ENCODE peak calls at places on chromosomes 1 and 21, in four cellular contexts. R is K562, Q is Panc1, O is HepG2. D is an unnamed sample.
A peak's percentile ranks its signal among the peaks of the same experiment; 100 is the strongest.

GRCh38 chr1:86016076-86016746 is 140.4 kb downstream of the COL24A1 start:
- DNase-seq in R (no peak), Q (no peak), O (no peak), D (no peak)

GRCh38 chr1:4762146-4762545 is 107.7 kb downstream of the AJAP1 start:
- DNase-seq in R (no peak), Q (no peak), O (no peak), D (no peak)

GRCh38 chr1:183635606-183636333 is at the start of gene ARPC5:
- DNase-seq in R (peak; percentile 97), Q (peak; percentile 89), O (peak; percentile 90), D (peak; percentile 92)

GRCh38 chr21:23936224-23936623 is 1671.1 kb downstream of the MRPL39 start:
- DNase-seq in R (peak; percentile 11), Q (no peak), O (no peak), D (no peak)

GRCh38 chr1:195075973-195076372 is 1532.3 kb downstream of the KCNT2 start:
- DNase-seq in R (no peak), Q (no peak), O (no peak), D (no peak)

GRCh38 chr1:54545916-54546635 is 2.0 kb upstream of the ACOT11 start:
- DNase-seq in R (no peak), Q (no peak), O (no peak), D (no peak)

GRCh38 chr1:227903614-227904501 is 43.9 kb downstream of the WNT9A start:
- DNase-seq in R (no peak), Q (no peak), O (no peak), D (no peak)

GRCh38 chr1:171645553-171646336 is 6.7 kb downstream of the MYOC start:
- DNase-seq in R (no peak), Q (no peak), O (no peak), D (no peak)

GRCh38 chr1:167503626-167504458 is 14.5 kb downstream of the CD247 start:
- DNase-seq in R (no peak), Q (no peak), O (no peak), D (no peak)

GRCh38 chr1:97123717-97124446 is 402.3 kb downstream of the PTBP2 start:
- DNase-seq in R (no peak), Q (no peak), O (no peak), D (no peak)

GRCh38 chr1:192604979-192605620 is 29.5 kb downstream of the RGS1 start:
- DNase-seq in R (no peak), Q (no peak), O (no peak), D (no peak)

GRCh38 chr1:16967095-16967567 is 13.3 kb downstream of the MFAP2 start:
- DNase-seq in R (no peak), Q (no peak), O (no peak), D (no peak)

GRCh38 chr1:150968491-150968890 is 6.1 kb downstream of the CERS2 start:
- DNase-seq in R (no peak), Q (no peak), O (no peak), D (no peak)

GRCh38 chr1:17675681-17676243 is 79.4 kb upstream of the ACTL8 start:
- DNase-seq in R (no peak), Q (no peak), O (no peak), D (no peak)

GRCh38 chr1:38308780-38309179 is 262.2 kb upstream of the POU3F1 start:
- DNase-seq in R (no peak), Q (no peak), O (peak; percentile 13), D (no peak)

GRCh38 chr1:32374193-32374592 is 11.9 kb downstream of the TSSK3 start:
- DNase-seq in R (no peak), Q (no peak), O (no peak), D (no peak)

GRCh38 chr1:2303016-2303775 is 75.1 kb downstream of the SKI start:
- DNase-seq in R (no peak), Q (no peak), O (no peak), D (no peak)

GRCh38 chr1:62823556-62823955 is 39.6 kb downstream of the ATG4C start:
- DNase-seq in R (no peak), Q (no peak), O (no peak), D (no peak)

GRCh38 chr1:81414417-81415087 is 386.2 kb upstream of the ADGRL2 start:
- DNase-seq in R (peak; percentile 10), Q (peak; percentile 24), O (no peak), D (peak; percentile 8)

GRCh38 chr1:98704474-98704873 is 43.0 kb downstream of the SNX7 start:
- DNase-seq in R (no peak), Q (no peak), O (no peak), D (no peak)

GRCh38 chr1:182680901-182681300 is 3.5 kb downstream of the RGS8 start:
- DNase-seq in R (no peak), Q (peak; percentile 22), O (no peak), D (no peak)

GRCh38 chr1:110390096-110390495 is 730 bp downstream of the SLC16A4 start:
- DNase-seq in R (peak; percentile 49), Q (no peak), O (no peak), D (no peak)

GRCh38 chr1:167482184-167482583 is 36.1 kb downstream of the CD247 start:
- DNase-seq in R (no peak), Q (no peak), O (no peak), D (no peak)

GRCh38 chr1:32266926-32267645 is 16.0 kb downstream of the LCK start:
- DNase-seq in R (no peak), Q (no peak), O (peak; percentile 39), D (no peak)

GRCh38 chr1:46342084-46342656 is 1.6 kb downstream of the NSUN4 start:
- DNase-seq in R (peak; percentile 35), Q (no peak), O (no peak), D (no peak)

GRCh38 chr21:21921410-21922232 is 923.4 kb downstream of the NCAM2 start:
- DNase-seq in R (peak; percentile 13), Q (no peak), O (no peak), D (no peak)

GRCh38 chr1:932776-933602 is 9.3 kb downstream of the SAMD11 start:
- DNase-seq in R (no peak), Q (no peak), O (no peak), D (no peak)

GRCh38 chr1:3630161-3630611 is 5.4 kb downstream of the TPRG1L start:
- DNase-seq in R (no peak), Q (no peak), O (no peak), D (no peak)

GRCh38 chr1:157004771-157005170 is 40.8 kb downstream of the ARHGEF11 start:
- DNase-seq in R (no peak), Q (no peak), O (no peak), D (no peak)

GRCh38 chr1:95829581-95829980 is 595.6 kb downstream of the RWDD3 start:
- DNase-seq in R (no peak), Q (no peak), O (no peak), D (no peak)

GRCh38 chr1:53306168-53306567 is 21.7 kb downstream of the LRP8 start:
- DNase-seq in R (no peak), Q (no peak), O (no peak), D (no peak)

GRCh38 chr1:11302366-11302765 is 29.4 kb downstream of the UBIAD1 start:
- DNase-seq in R (no peak), Q (no peak), O (no peak), D (no peak)

GRCh38 chr1:24825174-24825573 is 79.9 kb downstream of the CLIC4 start:
- DNase-seq in R (no peak), Q (no peak), O (peak; percentile 32), D (no peak)

GRCh38 chr1:29824025-29824424 is 587.7 kb downstream of the PTPRU start:
- DNase-seq in R (no peak), Q (no peak), O (no peak), D (no peak)

GRCh38 chr1:9841460-9841859 is 17.7 kb upstream of the CLSTN1 start:
- DNase-seq in R (no peak), Q (no peak), O (no peak), D (no peak)

GRCh38 chr1:184461321-184461720 is 74.5 kb downstream of the C1orf21 start:
- DNase-seq in R (no peak), Q (no peak), O (no peak), D (no peak)

GRCh38 chr1:69739181-69739580 is 171.5 kb downstream of the LRRC7 start:
- DNase-seq in R (no peak), Q (no peak), O (no peak), D (no peak)

DNA sequence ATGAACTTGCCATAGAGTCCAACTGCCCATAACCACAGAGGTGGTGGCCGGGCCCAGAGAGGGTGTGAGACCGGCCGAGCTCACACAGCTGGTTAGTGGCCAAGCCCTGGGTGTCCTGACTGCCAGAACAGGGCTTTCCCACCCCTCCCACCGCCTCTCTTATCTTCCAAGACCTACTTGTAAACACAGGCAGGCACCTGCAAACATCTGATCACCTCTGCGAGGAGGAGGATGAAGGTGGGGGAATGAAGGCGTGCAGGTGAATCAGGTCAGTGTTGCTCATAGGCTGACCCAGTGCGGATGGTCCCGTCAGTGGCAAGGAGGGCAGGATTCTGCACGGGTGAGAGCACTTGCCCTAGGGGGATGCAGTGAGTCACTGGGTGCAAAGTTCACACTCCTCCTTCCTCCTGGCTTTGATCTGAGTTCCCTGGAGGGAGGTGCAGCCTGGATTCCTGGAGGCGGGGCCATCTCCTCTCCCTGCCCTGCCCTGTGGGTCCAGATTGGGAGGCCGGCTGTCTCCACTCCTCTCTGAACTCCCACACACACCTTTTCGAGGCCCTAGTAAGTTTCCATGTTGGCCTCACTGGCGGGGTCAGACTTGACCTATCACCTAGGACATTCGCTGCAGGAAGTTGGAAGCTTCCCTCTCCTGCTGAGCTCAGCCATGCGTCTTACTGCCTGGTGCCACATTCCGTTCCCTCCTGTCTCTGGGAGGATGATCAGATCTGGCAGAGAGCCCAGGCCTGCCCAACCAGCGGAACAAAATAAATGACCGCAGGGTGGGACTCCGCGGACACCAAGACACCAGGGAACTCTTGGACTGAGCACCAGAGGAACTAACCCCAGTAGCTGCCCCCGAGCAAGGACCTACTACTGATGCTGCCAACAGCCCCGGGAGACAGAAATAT is 7.3 kb downstream of the UQCRHL start:
- DNase-seq in R (peak; percentile 87), Q (peak; percentile 90), O (peak; percentile 98), D (peak; percentile 85)
- H3K4me1 ChIP-seq in R (peaks cover 41% of the 10 kb centered on the region), Q (peaks cover 76% of the 10 kb centered on the region), O (peaks cover 91% of the 10 kb centered on the region), D (peaks cover 84% of the 10 kb centered on the region)

GRCh38 chr1:176843352-176844297 is 320.9 kb downstream of the ASTN1 start:
- DNase-seq in R (peak; percentile 19), Q (peak; percentile 1), O (peak; percentile 7), D (peak; percentile 7)
- TF ChIP-seq TCF7L2 in R (no peak), Q (no peak), O (no peak), D (no peak)

DNA sequence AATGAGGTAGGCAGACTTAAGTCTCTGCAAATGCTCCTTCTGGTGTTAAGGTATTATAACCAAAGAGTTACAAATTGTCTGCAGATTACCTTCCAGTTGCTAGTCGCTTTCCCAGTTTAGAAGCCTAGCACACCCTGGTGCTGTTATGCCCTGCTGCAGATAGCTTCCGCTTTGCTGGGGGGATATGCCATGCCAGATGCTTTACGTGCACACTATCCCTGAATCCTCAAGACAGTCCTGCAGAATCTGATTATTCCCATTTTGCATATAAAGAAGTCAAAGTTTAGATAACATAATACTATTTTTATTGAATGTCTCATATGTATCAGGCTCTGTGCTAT is 166.5 kb downstream of the DHRS3 start:
- DNase-seq in R (no peak), Q (no peak), O (no peak), D (no peak)
- H3K4me1 ChIP-seq in R (peaks cover 84% of the 10 kb centered on the region), Q (peaks cover 32% of the 10 kb centered on the region), O (peaks cover 64% of the 10 kb centered on the region), D (peaks cover 18% of the 10 kb centered on the region)

GRCh38 chr1:57309608-57310007 is 114.3 kb downstream of the DAB1 start:
- DNase-seq in R (no peak), Q (no peak), O (peak; percentile 21), D (no peak)

GRCh38 chr1:57310992-57311790 is 112.7 kb downstream of the DAB1 start:
- DNase-seq in R (no peak), Q (no peak), O (peak; percentile 39), D (no peak)

GRCh38 chr1:57304591-57304990 is 119.3 kb downstream of the DAB1 start:
- DNase-seq in R (no peak), Q (no peak), O (no peak), D (no peak)

GRCh38 chr1:57302812-57303607 is 120.8 kb downstream of the DAB1 start:
- DNase-seq in R (no peak), Q (no peak), O (no peak), D (no peak)

GRCh38 chr1:57307382-57307781 is 116.5 kb downstream of the DAB1 start:
- DNase-seq in R (peak; percentile 71), Q (no peak), O (no peak), D (no peak)
- TF ChIP-seq TCF7L2 in R (no peak), Q (no peak), O (no peak), D (no peak)